ENCODE peak calls at places on chromosomes 5 and 9, in ten cellular contexts. X, C, L, H, U, A, N, V, P and R are unnamed samples.

GRCh38 chr5:40446910-40447309 is 232.8 kb upstream of the PTGER4 start:
- DNase-seq in X (no peak), C (no peak), L (no peak), H (peak; percentile 73), U (peak; percentile 92), A (no peak), N (no peak), V (peak; percentile 47), P (no peak), R (no peak)

GRCh38 chr5:169213479-169213878 is 87.5 kb downstream of the SLIT3 start:
- DNase-seq in X (no peak), C (no peak), L (no peak), H (no peak), U (no peak), A (no peak), N (no peak), V (no peak), P (no peak), R (no peak)

GRCh38 chr9:137034709-137035506 is 3.0 kb upstream of the FUT7 start:
- DNase-seq in X (peak; percentile 92), C (peak; percentile 95), L (peak; percentile 69), H (peak; percentile 71), U (peak; percentile 77), A (peak; percentile 91), N (peak; percentile 73), V (peak; percentile 86), P (peak; percentile 82), R (peak; percentile 81)

GRCh38 chr5:39331993-39332392 is 32.3 kb downstream of the C9 start:
- DNase-seq in X (no peak), C (no peak), L (no peak), H (no peak), U (no peak), A (no peak), N (no peak), V (no peak), P (no peak), R (no peak)

GRCh38 chr5:61632064-61632463 is 300.0 kb downstream of the ZSWIM6 start:
- DNase-seq in X (no peak), C (no peak), L (no peak), H (no peak), U (no peak), A (no peak), N (no peak), V (no peak), P (no peak), R (no peak)

GRCh38 chr9:83041771-83042170 is 21.2 kb downstream of the RASEF start:
- DNase-seq in X (no peak), C (no peak), L (no peak), H (no peak), U (peak; percentile 48), A (no peak), N (no peak), V (no peak), P (no peak), R (no peak)

GRCh38 chr9:16022228-16022627 is 469.4 kb downstream of the CCDC171 start:
- DNase-seq in X (no peak), C (no peak), L (no peak), H (no peak), U (no peak), A (no peak), N (no peak), V (no peak), P (no peak), R (no peak)

GRCh38 chr5:181204561-181205401 is at the start of gene TRIM7:
- DNase-seq in X (peak; percentile 64), C (peak; percentile 81), L (no peak), H (no peak), U (peak; percentile 20), A (no peak), N (no peak), V (peak; percentile 79), P (no peak), R (no peak)

GRCh38 chr5:8508196-8508595 is 639.2 kb downstream of the MTRR start:
- DNase-seq in X (no peak), C (no peak), L (no peak), H (no peak), U (peak; percentile 35), A (no peak), N (no peak), V (no peak), P (no peak), R (no peak)

GRCh38 chr5:2719332-2719731 is 32.1 kb downstream of the IRX2 start:
- DNase-seq in X (no peak), C (no peak), L (no peak), H (no peak), U (no peak), A (no peak), N (no peak), V (no peak), P (no peak), R (no peak)

GRCh38 chr9:34125681-34126206 is 754 bp downstream of the DCAF12 start:
- DNase-seq in X (peak; percentile 43), C (peak; percentile 66), L (no peak), H (peak; percentile 21), U (peak; percentile 41), A (peak; percentile 29), N (no peak), V (peak; percentile 44), P (peak; percentile 9), R (peak; percentile 7)
- TF ChIP-seq CTCF in X (peak; percentile 19), C (peak; percentile 45), L (no peak), H (peak; percentile 23), U (peak; percentile 18), A (no peak), N (peak; percentile 1), V (no peak), P (no peak), R (no peak)

DNA sequence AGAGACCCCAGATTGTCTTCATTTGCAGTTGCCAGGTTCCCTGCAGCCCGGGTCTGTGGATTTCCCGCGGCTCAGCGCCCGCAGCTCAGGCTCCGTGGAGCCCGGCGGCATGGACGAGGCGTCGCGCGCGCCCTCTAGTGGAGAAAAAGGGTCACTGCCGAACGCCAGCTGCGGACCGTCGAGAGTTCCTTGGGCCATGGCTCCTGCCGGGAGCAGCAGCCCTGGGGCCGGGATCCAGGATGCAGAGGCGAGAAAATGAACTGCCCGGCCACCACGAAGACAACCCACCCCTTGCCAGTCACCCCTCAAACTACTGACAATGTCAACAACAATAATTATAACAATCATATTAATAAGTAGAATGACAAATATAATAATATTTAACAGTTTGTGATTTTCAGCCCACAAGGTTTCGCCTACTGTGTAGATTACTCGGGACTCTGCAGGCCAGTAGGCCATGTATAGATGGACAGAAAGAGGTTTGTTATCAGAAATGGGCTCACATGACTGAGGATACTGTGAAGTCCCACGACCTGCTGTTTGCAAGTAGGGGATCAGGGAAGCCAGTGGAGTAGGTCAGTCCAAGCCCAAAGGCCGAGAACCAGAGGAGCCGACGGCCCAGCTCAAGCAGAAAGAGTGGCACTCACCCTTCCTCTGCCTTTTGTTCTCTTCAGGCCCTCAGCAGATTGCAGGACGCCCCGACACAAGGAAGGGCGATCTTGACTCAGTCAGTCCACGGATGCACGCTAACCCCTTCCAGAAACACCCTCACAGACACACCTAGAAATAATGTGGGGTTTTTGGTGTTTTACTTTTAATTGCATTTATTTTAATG is 43.1 kb downstream of the BOD1 start:
- DNase-seq in X (peak; percentile 82), C (peak; percentile 94), L (peak; percentile 22), H (peak; percentile 28), U (peak; percentile 49), A (peak; percentile 81), N (peak; percentile 13), V (peak; percentile 73), P (peak; percentile 66), R (peak; percentile 58)
- H3K9ac ChIP-seq in X (no peak overlapping the region), C (no peak overlapping the region), L (no peak overlapping the region), H (no peak overlapping the region), U (peak overlapping the region; percentile 53), A (no peak overlapping the region), N (no peak overlapping the region), V (no peak overlapping the region), P (no peak overlapping the region), R (no peak overlapping the region)

GRCh38 chr9:5144217-5144616 is 41.2 kb downstream of the INSL6 start:
- DNase-seq in X (no peak), C (no peak), L (no peak), H (no peak), U (no peak), A (no peak), N (no peak), V (no peak), P (no peak), R (no peak)
- TF ChIP-seq CTCF in X (no peak), C (no peak), L (no peak), H (no peak), U (no peak), A (no peak), N (no peak), V (no peak), P (no peak), R (no peak)

GRCh38 chr5:107572800-107573368 is 97.9 kb downstream of the EFNA5 start:
- DNase-seq in X (peak; percentile 50), C (no peak), L (no peak), H (no peak), U (no peak), A (no peak), N (no peak), V (no peak), P (no peak), R (no peak)
- H3K9ac ChIP-seq in X (no peak overlapping the region), C (no peak overlapping the region), L (no peak overlapping the region), H (no peak overlapping the region), U (no peak overlapping the region), A (no peak overlapping the region), N (no peak overlapping the region), V (no peak overlapping the region), P (no peak overlapping the region), R (no peak overlapping the region)